ENCODE peak calls at places on chromosomes 5 and 9, in six cellular contexts. F, G, N, R, X and Z are unnamed samples.
A peak's percentile ranks its signal among the peaks of the same experiment; 100 is the strongest.

GRCh38 chr5:72013741-72014703 is 93.3 kb upstream of the MAP1B start:
- DNase-seq in X (no peak), G (no peak), N (peak; percentile 76), R (no peak), F (no peak), Z (no peak)

GRCh38 chr9:134243778-134244467 is 79.6 kb upstream of the RNU6ATAC start:
- DNase-seq in F (no peak), R (peak; percentile 6), X (peak; percentile 10), G (no peak), N (peak; percentile 12), Z (peak; percentile 59)

GRCh38 chr5:95962785-95963184 is 1.1 kb upstream of the ELL2 start:
- DNase-seq in G (no peak), N (no peak), R (no peak), X (no peak), F (no peak), Z (no peak)

GRCh38 chr9:90789862-90790261 is 11.8 kb upstream of the SYK start:
- DNase-seq in X (no peak), R (no peak), G (no peak), F (no peak), N (no peak), Z (no peak)

GRCh38 chr9:34983209-34983608 is 6.3 kb upstream of the DNAJB5 start:
- DNase-seq in R (no peak), X (no peak), N (no peak), G (peak; percentile 47), F (no peak), Z (no peak)

GRCh38 chr5:173680660-173681242 is 64.3 kb upstream of the BOD1 start:
- DNase-seq in X (no peak), R (no peak), G (no peak), N (no peak), F (no peak), Z (no peak)

GRCh38 chr9:133460405-133461175 is 812 bp downstream of the CACFD1 start:
- DNase-seq in F (peak; percentile 77), R (no peak), X (peak; percentile 19), N (peak; percentile 10), G (peak; percentile 84), Z (peak; percentile 55)

GRCh38 chr9:28762167-28762566 is 1188.9 kb upstream of the C9orf72 start:
- DNase-seq in F (no peak), G (no peak), N (no peak), X (no peak), R (no peak), Z (no peak)

GRCh38 chr9:90857103-90857502 is 55.5 kb downstream of the SYK start:
- DNase-seq in F (no peak), R (no peak), G (no peak), N (no peak), X (no peak), Z (no peak)

GRCh38 chr9:77632652-77633051 is 15.5 kb downstream of the GNA14 start:
- DNase-seq in F (no peak), G (no peak), R (no peak), X (no peak), N (no peak), Z (no peak)

GRCh38 chr5:88190106-88190834 is 78.4 kb downstream of the TMEM161B start:
- DNase-seq in F (no peak), G (no peak), X (no peak), R (no peak), N (no peak), Z (no peak)

DNA sequence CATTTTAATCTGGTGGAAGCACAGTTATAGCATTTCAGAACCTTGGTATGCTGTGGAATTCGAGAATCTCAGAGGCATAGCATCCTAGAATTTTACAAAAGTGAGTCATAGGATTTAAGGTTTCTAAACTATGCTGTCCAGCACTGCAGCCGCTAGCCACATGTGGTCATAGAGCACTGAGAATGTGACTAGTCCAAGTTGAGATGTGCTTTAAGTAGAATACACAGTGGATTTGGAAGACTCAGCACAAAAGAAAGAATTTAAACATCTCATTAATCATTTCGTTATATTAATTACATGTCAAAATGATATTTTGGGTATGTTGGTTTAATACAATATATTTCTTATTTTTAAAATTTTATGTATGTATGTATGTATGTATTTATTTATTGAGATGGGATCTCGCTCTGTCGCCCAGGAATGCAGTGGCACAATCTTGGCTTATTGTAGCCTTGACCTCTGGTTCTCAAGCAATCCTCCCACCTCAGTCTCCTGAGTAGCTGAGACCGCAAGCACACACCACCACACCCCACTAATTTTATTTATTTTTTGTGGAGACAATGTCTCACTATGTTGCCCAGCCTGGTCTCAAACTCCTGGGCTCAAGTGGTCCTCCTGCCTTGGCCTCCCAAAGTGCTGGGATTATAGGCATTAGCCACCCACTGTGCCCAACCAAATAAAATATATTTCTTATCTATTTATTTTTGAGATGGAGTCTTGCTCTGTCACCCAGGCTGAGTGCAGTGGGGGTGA is 20.4 kb upstream of the RPS14 start:
- DNase-seq in N (peak; percentile 99), G (no peak), X (peak; percentile 80), R (no peak), F (peak; percentile 46), Z (no peak)
- H3K27ac ChIP-seq in N (no peak overlapping the region), G (no peak overlapping the region), X (no peak overlapping the region), R (no peak overlapping the region), F (peak overlapping the region; percentile 86), Z (no peak overlapping the region)

GRCh38 chr5:180101451-180102105 is 30.0 kb upstream of the RNF130 start:
- DNase-seq in G (peak; percentile 58), R (no peak), F (no peak), X (no peak), N (no peak), Z (no peak)
- TF ChIP-seq CTCF in G (no peak), R (no peak), F (no peak), X (no peak), N (no peak), Z (no peak)

DNA sequence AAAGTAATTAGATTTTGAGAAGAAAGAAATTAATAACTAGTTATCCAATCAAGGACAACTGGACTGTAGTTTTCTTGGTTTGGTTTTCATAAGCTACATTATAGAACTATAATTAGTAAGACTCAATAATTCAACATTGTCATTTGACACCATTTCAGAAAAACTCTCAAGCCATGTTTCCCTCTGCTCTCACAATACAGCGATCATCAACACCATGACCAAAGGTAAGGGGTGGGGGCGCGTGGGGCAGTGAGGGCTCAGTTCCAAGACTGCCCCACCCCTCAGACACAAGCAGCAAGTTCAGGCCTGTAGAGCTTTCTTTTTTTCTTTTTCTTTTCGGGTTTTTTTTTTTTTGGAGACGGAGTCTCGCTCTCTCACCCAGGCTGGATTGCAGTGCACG is 6.4 kb downstream of the CMBL start:
- DNase-seq in G (no peak), X (no peak), F (no peak), N (no peak), R (no peak), Z (no peak)
- H3K27ac ChIP-seq in G (no peak overlapping the region), X (no peak overlapping the region), F (no peak overlapping the region), N (no peak overlapping the region), R (no peak overlapping the region), Z (peak overlapping the region; percentile 91)

GRCh38 chr5:43008369-43009158 is 31.6 kb downstream of the ANXA2R start:
- DNase-seq in X (peak; percentile 50), N (peak; percentile 93), F (peak; percentile 84), R (peak; percentile 85), G (peak; percentile 87), Z (peak; percentile 72)
- TF ChIP-seq CTCF in X (no peak), N (no peak), F (peak; percentile 34), R (no peak), G (no peak), Z (no peak)

GRCh38 chr9:126375386-126375785 is 48.8 kb downstream of the MVB12B start:
- DNase-seq in F (no peak), G (no peak), N (peak; percentile 46), X (no peak), R (no peak), Z (no peak)

GRCh38 chr9:126374366-126374781 is 47.7 kb downstream of the MVB12B start:
- DNase-seq in N (no peak), F (no peak), G (no peak), X (no peak), R (no peak), Z (no peak)

GRCh38 chr9:126371007-126371870 is 44.6 kb downstream of the MVB12B start:
- DNase-seq in R (no peak), X (no peak), F (no peak), G (no peak), N (no peak), Z (no peak)

GRCh38 chr9:126373241-126373640 is 46.6 kb downstream of the MVB12B start:
- DNase-seq in R (no peak), G (no peak), X (peak; percentile 69), N (peak; percentile 89), F (peak; percentile 10), Z (no peak)

GRCh38 chr9:126372716-126373115 is 46.1 kb downstream of the MVB12B start:
- DNase-seq in G (no peak), X (no peak), N (peak; percentile 41), R (no peak), F (no peak), Z (no peak)
- H3K27ac ChIP-seq in G (no peak overlapping the region), X (no peak overlapping the region), N (no peak overlapping the region), R (no peak overlapping the region), F (no peak overlapping the region), Z (no peak overlapping the region)

GRCh38 chr5:167050568-167051214 is 1240.8 kb upstream of the WWC1 start:
- DNase-seq in F (no peak), X (no peak), N (peak; percentile 8), G (no peak), R (no peak), Z (no peak)

GRCh38 chr5:167051369-167051768 is 1240.1 kb upstream of the WWC1 start:
- DNase-seq in N (no peak), G (no peak), X (no peak), R (no peak), F (no peak), Z (no peak)

GRCh38 chr5:167049771-167050567 is 1241.5 kb upstream of the WWC1 start:
- DNase-seq in X (peak; percentile 1), R (no peak), G (no peak), N (no peak), F (no peak), Z (no peak)

DNA sequence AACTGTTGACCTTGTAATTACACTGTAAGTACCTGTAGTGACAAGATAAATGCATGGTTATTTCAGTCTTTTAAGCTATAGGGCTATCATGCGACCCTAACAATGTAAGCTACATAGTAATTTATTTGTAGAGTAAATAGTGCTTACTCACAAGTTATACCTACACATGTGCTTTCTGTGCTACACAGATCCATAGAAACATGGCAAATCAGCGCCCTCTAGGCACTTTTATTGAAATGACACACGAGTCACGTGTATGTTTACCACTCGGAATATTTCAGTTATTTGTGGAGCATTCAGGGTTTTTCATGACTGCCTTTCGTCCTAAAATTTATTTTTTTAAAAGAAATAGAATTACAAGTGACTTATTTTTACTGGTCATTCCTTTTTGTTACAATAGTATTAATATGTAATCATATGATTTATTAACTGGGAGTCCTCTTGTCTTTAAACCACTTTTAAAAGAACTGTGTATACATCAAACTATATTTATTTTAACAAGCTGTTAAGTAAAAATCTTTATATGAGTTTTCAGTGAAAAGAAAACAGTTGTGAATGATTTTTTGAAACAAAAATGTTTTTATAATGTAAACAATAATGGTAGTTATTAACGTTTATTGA is 1242.3 kb upstream of the WWC1 start:
- DNase-seq in F (peak; percentile 7), N (peak; percentile 35), R (no peak), X (peak; percentile 32), G (no peak), Z (no peak)
- TF ChIP-seq CTCF in F (peak; percentile 53), N (peak; percentile 58), R (peak; percentile 53), X (peak; percentile 75), G (no peak), Z (no peak)